ENCODE peak calls at places on chromosomes 7 and 10, in seven cellular contexts. S, L, N, C, V, A and D are unnamed samples.

GRCh38 chr7:142918901-142919300 is 14.6 kb downstream of the TRPV5 start:
- DNase-seq in S (no peak), L (no peak), N (no peak), C (no peak), V (no peak), A (no peak), D (no peak)

GRCh38 chr7:29265208-29265923 is 70.8 kb downstream of the CHN2 start:
- DNase-seq in S (no peak), L (peak; percentile 41), N (no peak), C (no peak), V (peak; percentile 36), A (no peak), D (no peak)

GRCh38 chr10:129958686-129959543 is 5.2 kb downstream of the EBF3 start:
- DNase-seq in S (peak; percentile 67), L (no peak), N (no peak), C (no peak), V (no peak), A (no peak), D (no peak)

GRCh38 chr7:114554781-114555537 is 140.3 kb downstream of the FOXP2 start:
- DNase-seq in S (no peak), L (no peak), N (no peak), C (no peak), V (no peak), A (no peak), D (no peak)

GRCh38 chr7:158838238-158838637 is 8.9 kb upstream of the ESYT2 start:
- DNase-seq in S (no peak), L (no peak), N (no peak), C (no peak), V (no peak), A (no peak), D (no peak)

GRCh38 chr7:3949226-3949625 is 648.2 kb downstream of the SDK1 start:
- DNase-seq in S (no peak), L (no peak), N (no peak), C (no peak), V (no peak), A (no peak), D (no peak)

GRCh38 chr10:69751216-69751615 is 50.5 kb upstream of the COL13A1 start:
- DNase-seq in S (peak; percentile 22), L (no peak), N (no peak), C (no peak), V (no peak), A (no peak), D (no peak)

GRCh38 chr10:133166504-133166827 is 6.4 kb downstream of the KNDC1 start:
- DNase-seq in S (no peak), L (no peak), N (no peak), C (no peak), V (peak; percentile 18), A (no peak), D (no peak)

GRCh38 chr7:134289423-134289822 is 27.3 kb downstream of the SLC35B4 start:
- DNase-seq in S (no peak), L (no peak), N (no peak), C (no peak), V (no peak), A (no peak), D (no peak)

GRCh38 chr7:73615886-73616285 is 8.4 kb downstream of the MLXIPL start:
- DNase-seq in S (no peak), L (no peak), N (no peak), C (no peak), V (no peak), A (no peak), D (no peak)

GRCh38 chr7:17304926-17305325 is 6.5 kb downstream of the AHR start:
- DNase-seq in S (no peak), L (peak; percentile 27), N (no peak), C (no peak), V (no peak), A (no peak), D (no peak)

DNA sequence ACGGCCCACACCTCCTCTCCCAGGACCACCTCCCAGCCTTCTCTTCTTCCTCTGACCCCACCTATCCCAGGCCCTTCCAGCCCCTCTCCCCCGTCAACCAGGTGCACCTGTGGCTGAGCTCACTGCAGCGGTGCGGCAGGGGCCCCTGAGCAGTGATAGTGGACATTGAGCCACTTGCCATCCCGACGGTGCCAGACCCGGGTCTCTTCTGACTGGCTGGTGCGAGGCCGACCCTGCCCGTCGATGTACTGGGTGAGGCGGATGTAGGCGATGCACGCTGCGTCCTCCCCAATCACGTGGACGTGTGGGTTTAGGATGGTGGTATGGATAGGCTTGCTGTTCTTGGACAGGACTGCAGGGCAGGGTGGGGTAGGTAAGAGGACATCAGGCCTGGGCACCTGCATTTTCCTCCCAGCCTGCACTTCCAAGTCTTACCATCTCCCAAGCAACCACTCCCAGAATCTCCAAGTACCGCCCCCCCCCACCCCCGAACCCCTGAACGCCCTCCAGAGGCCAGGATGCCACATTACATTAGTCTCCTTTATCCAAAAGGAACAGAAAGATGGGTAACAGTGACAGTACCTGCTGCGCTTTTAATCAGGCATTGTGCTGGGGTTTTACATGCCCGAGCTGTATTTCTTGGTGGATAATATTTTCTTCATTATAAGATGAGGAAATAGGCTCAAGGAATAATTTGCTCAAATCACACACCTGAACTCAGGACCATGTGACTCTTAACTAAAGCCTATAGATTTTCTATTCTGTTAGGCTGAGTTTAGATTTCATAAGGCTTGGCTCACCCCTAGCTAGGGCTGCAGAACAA is 3.7 kb upstream of the NDST2 start:
- DNase-seq in S (no peak), L (no peak), N (no peak), C (no peak), V (no peak), A (no peak), D (no peak)
- H3K27ac ChIP-seq in S (no peak overlapping the region), L (no peak overlapping the region), N (peak overlapping the region; percentile 72), C (no peak overlapping the region), V (no peak overlapping the region), A (peak overlapping the region; percentile 51), D (no peak overlapping the region)

GRCh38 chr10:46539596-46540411 is 16.7 kb downstream of the GPRIN2 start:
- DNase-seq in S (peak; percentile 33), L (peak; percentile 27), N (no peak), C (no peak), V (no peak), A (no peak), D (no peak)
- H3K27ac ChIP-seq in S (no peak overlapping the region), L (peak overlapping the region; percentile 84), N (no peak overlapping the region), C (no peak overlapping the region), V (peak overlapping the region; percentile 63), A (no peak overlapping the region), D (no peak overlapping the region)

GRCh38 chr7:30738026-30738915 is 13.7 kb upstream of the INMT start:
- DNase-seq in S (no peak), L (no peak), N (no peak), C (no peak), V (no peak), A (no peak), D (no peak)
- H3K27ac ChIP-seq in S (peak overlapping the region; percentile 5), L (no peak overlapping the region), N (no peak overlapping the region), C (no peak overlapping the region), V (no peak overlapping the region), A (no peak overlapping the region), D (peak overlapping the region; percentile 35)

DNA sequence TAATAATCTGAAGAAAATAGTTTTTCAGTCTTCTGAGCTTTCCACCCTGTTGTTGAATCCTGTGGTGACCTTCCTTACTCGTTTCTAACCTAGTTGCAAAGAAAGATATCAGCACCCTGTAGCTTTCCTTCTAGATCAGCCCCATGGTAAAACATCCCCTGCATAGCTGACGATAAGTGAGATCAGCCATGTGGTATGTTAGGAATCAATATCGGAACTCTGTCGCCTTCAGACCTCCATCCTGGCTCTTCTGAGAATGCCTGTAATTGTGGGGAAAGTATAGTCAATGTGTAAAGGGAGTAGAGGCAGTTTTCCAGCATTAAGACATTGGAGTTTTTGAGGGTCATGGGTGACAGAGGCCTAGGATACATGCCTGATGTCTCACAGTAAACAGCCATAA is 151.8 kb downstream of the LRRC4 start:
- DNase-seq in S (no peak), L (no peak), N (no peak), C (no peak), V (no peak), A (no peak), D (no peak)
- H3K27ac ChIP-seq in S (no peak overlapping the region), L (no peak overlapping the region), N (no peak overlapping the region), C (no peak overlapping the region), V (no peak overlapping the region), A (no peak overlapping the region), D (no peak overlapping the region)

GRCh38 chr10:80206277-80206655 is 929 bp upstream of the ANXA11 start:
- DNase-seq in S (no peak), L (no peak), N (no peak), C (no peak), V (no peak), A (no peak), D (no peak)
- H3K27ac ChIP-seq in S (peak overlapping the region; percentile 97), L (peak overlapping the region; percentile 100), N (peak overlapping the region; percentile 100), C (no peak overlapping the region), V (peak overlapping the region; percentile 98), A (peak overlapping the region; percentile 99), D (peak overlapping the region; percentile 72)

DNA sequence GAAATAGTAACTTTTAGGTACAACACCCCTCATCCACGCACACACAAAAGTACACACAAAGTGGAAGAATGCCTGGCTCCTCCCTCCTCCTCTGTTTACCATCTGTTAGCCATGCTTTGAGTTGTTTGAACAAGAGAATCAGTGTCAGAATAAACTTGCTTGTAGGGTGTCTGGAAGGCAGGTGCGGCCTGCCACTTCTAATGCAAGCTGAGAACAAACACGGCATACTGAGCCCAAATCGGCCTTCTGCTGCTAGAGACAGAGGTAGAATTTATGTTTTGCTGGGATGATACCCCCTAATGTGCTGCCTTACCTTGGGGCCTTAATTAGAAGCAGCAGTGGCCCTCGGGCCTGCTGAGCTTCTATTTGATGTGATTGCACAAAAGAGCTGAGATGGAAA is 24.8 kb upstream of the FAM180A start:
- DNase-seq in S (no peak), L (no peak), N (peak; percentile 34), C (no peak), V (no peak), A (no peak), D (no peak)
- H3K27ac ChIP-seq in S (no peak overlapping the region), L (no peak overlapping the region), N (peak overlapping the region; percentile 11), C (no peak overlapping the region), V (no peak overlapping the region), A (peak overlapping the region; percentile 74), D (no peak overlapping the region)

DNA sequence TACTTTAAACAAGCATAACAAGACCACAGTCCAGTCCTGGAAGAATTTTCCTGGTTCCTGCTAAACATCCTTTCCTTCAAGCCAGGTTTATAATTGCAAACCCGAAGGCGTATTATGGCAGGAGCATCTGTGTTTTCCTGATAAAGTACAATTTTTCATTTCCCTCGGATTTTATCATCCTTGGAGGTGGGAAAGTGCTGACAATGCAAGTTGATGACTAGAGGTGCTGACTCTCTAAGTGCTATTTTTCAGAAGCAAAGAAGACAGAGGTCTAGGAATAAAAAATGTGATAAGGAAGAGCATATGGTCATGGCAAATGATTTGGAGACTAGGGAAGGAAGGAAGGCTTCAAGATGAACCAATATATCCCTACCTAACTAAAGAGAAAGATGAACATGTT is 703.2 kb upstream of the LRRN3 start:
- DNase-seq in S (no peak), L (no peak), N (no peak), C (no peak), V (no peak), A (no peak), D (no peak)
- H3K27ac ChIP-seq in S (no peak overlapping the region), L (no peak overlapping the region), N (no peak overlapping the region), C (no peak overlapping the region), V (no peak overlapping the region), A (no peak overlapping the region), D (no peak overlapping the region)